ENCODE peak calls at places on chromosomes 4 and X, in ten cellular contexts. One of them, this sample, is unnamed.

GRCh38 chr4:42627887-42628646 is 28.8 kb downstream of the ATP8A1 start:
- DNase-seq in Peyer's patch: peak; percentile 80
- DNase-seq in lower lobe of right lung: no peak
- DNase-seq in pancreas: peak; percentile 84
- DNase-seq in mucosa of descending colon: peak; percentile 51
- DNase-seq in heart left ventricle: peak; percentile 86
- DNase-seq in lower leg skin: no peak
- DNase-seq in BE2C: peak; percentile 88
- DNase-seq in brain microvascular endothelial cell: no peak
- DNase-seq in mammary epithelial cell: no peak
- DNase-seq in this sample: peak; percentile 2

GRCh38 chrX:19003756-19004155 is 19.8 kb upstream of the PHKA2 start:
- DNase-seq in mammary epithelial cell: no peak
- DNase-seq in pancreas: no peak
- DNase-seq in heart left ventricle: no peak
- DNase-seq in BE2C: no peak
- DNase-seq in Peyer's patch: no peak
- DNase-seq in lower leg skin: no peak
- DNase-seq in lower lobe of right lung: no peak
- DNase-seq in mucosa of descending colon: no peak
- DNase-seq in brain microvascular endothelial cell: no peak
- DNase-seq in this sample: peak; percentile 33

GRCh38 chr4:56674984-56675383 is 6.1 kb downstream of the HOPX start:
- DNase-seq in mucosa of descending colon: no peak
- DNase-seq in Peyer's patch: no peak
- DNase-seq in mammary epithelial cell: no peak
- DNase-seq in lower leg skin: no peak
- DNase-seq in lower lobe of right lung: no peak
- DNase-seq in heart left ventricle: no peak
- DNase-seq in brain microvascular endothelial cell: peak; percentile 43
- DNase-seq in pancreas: no peak
- DNase-seq in BE2C: no peak
- DNase-seq in this sample: peak; percentile 84

GRCh38 chrX:154412468-154412867 is 1.1 kb downstream of the TAFAZZIN start:
- DNase-seq in Peyer's patch: peak; percentile 69
- DNase-seq in mammary epithelial cell: no peak
- DNase-seq in mucosa of descending colon: peak; percentile 49
- DNase-seq in BE2C: peak; percentile 35
- DNase-seq in lower lobe of right lung: peak; percentile 56
- DNase-seq in pancreas: no peak
- DNase-seq in brain microvascular endothelial cell: no peak
- DNase-seq in lower leg skin: no peak
- DNase-seq in heart left ventricle: peak; percentile 52
- DNase-seq in this sample: no peak

GRCh38 chrX:18210470-18210869 is 10.2 kb downstream of the BEND2 start:
- DNase-seq in Peyer's patch: no peak
- DNase-seq in mucosa of descending colon: no peak
- DNase-seq in heart left ventricle: no peak
- DNase-seq in brain microvascular endothelial cell: no peak
- DNase-seq in lower lobe of right lung: no peak
- DNase-seq in lower leg skin: no peak
- DNase-seq in pancreas: no peak
- DNase-seq in BE2C: no peak
- DNase-seq in mammary epithelial cell: no peak
- DNase-seq in this sample: peak; percentile 25

GRCh38 chrX:45295587-45295986 is 94.9 kb upstream of the DIPK2B start:
- DNase-seq in lower lobe of right lung: no peak
- DNase-seq in brain microvascular endothelial cell: peak; percentile 36
- DNase-seq in Peyer's patch: peak; percentile 56
- DNase-seq in heart left ventricle: no peak
- DNase-seq in pancreas: peak; percentile 3
- DNase-seq in BE2C: peak; percentile 7
- DNase-seq in mucosa of descending colon: no peak
- DNase-seq in lower leg skin: no peak
- DNase-seq in mammary epithelial cell: peak; percentile 46
- DNase-seq in this sample: peak; percentile 60

GRCh38 chr4:27010334-27010940 is 149.8 kb downstream of the STIM2 start:
- DNase-seq in lower lobe of right lung: peak; percentile 53
- DNase-seq in BE2C: peak; percentile 65
- DNase-seq in heart left ventricle: peak; percentile 60
- DNase-seq in lower leg skin: peak; percentile 29
- DNase-seq in mucosa of descending colon: peak; percentile 63
- DNase-seq in Peyer's patch: peak; percentile 79
- DNase-seq in mammary epithelial cell: peak; percentile 32
- DNase-seq in brain microvascular endothelial cell: peak; percentile 67
- DNase-seq in pancreas: peak; percentile 31
- DNase-seq in this sample: peak; percentile 77

GRCh38 chr4:123481034-123481433 is 84.4 kb downstream of the SPRY1 start:
- DNase-seq in BE2C: no peak
- DNase-seq in pancreas: no peak
- DNase-seq in Peyer's patch: no peak
- DNase-seq in mammary epithelial cell: peak; percentile 98
- DNase-seq in heart left ventricle: no peak
- DNase-seq in brain microvascular endothelial cell: peak; percentile 61
- DNase-seq in lower lobe of right lung: no peak
- DNase-seq in lower leg skin: no peak
- DNase-seq in mucosa of descending colon: no peak
- DNase-seq in this sample: peak; percentile 48

GRCh38 chr4:58093352-58093751 is 983.2 kb upstream of the IGFBP7 start:
- DNase-seq in pancreas: no peak
- DNase-seq in mammary epithelial cell: no peak
- DNase-seq in lower leg skin: no peak
- DNase-seq in Peyer's patch: no peak
- DNase-seq in mucosa of descending colon: no peak
- DNase-seq in BE2C: no peak
- DNase-seq in heart left ventricle: no peak
- DNase-seq in lower lobe of right lung: no peak
- DNase-seq in brain microvascular endothelial cell: no peak
- DNase-seq in this sample: no peak

GRCh38 chr4:31085736-31086135 is 365.6 kb downstream of the PCDH7 start:
- DNase-seq in lower lobe of right lung: no peak
- DNase-seq in Peyer's patch: no peak
- DNase-seq in mammary epithelial cell: no peak
- DNase-seq in lower leg skin: no peak
- DNase-seq in brain microvascular endothelial cell: no peak
- DNase-seq in BE2C: no peak
- DNase-seq in pancreas: no peak
- DNase-seq in heart left ventricle: no peak
- DNase-seq in mucosa of descending colon: no peak
- DNase-seq in this sample: no peak

GRCh38 chrX:18574591-18574990 is 97.3 kb downstream of the RS1 start:
- DNase-seq in lower leg skin: no peak
- DNase-seq in pancreas: no peak
- DNase-seq in BE2C: no peak
- DNase-seq in lower lobe of right lung: no peak
- DNase-seq in brain microvascular endothelial cell: peak; percentile 74
- DNase-seq in Peyer's patch: peak; percentile 46
- DNase-seq in mucosa of descending colon: no peak
- DNase-seq in mammary epithelial cell: peak; percentile 48
- DNase-seq in heart left ventricle: peak; percentile 24
- DNase-seq in this sample: peak; percentile 74

GRCh38 chr4:48409203-48409602 is 67.9 kb downstream of the SLAIN2 start:
- DNase-seq in pancreas: no peak
- DNase-seq in BE2C: no peak
- DNase-seq in Peyer's patch: no peak
- DNase-seq in brain microvascular endothelial cell: no peak
- DNase-seq in mammary epithelial cell: no peak
- DNase-seq in lower leg skin: no peak
- DNase-seq in mucosa of descending colon: no peak
- DNase-seq in lower lobe of right lung: no peak
- DNase-seq in heart left ventricle: no peak
- DNase-seq in this sample: peak; percentile 45

GRCh38 chrX:10759400-10759799 is 139.0 kb upstream of the MID1 start:
- DNase-seq in brain microvascular endothelial cell: no peak
- DNase-seq in BE2C: no peak
- DNase-seq in mucosa of descending colon: no peak
- DNase-seq in lower lobe of right lung: no peak
- DNase-seq in Peyer's patch: no peak
- DNase-seq in mammary epithelial cell: no peak
- DNase-seq in lower leg skin: no peak
- DNase-seq in pancreas: no peak
- DNase-seq in heart left ventricle: no peak
- DNase-seq in this sample: no peak

GRCh38 chr4:136369073-136369472 is 1163.2 kb downstream of the PCDH18 start:
- DNase-seq in Peyer's patch: no peak
- DNase-seq in pancreas: no peak
- DNase-seq in mammary epithelial cell: no peak
- DNase-seq in lower leg skin: no peak
- DNase-seq in lower lobe of right lung: no peak
- DNase-seq in brain microvascular endothelial cell: no peak
- DNase-seq in heart left ventricle: no peak
- DNase-seq in BE2C: no peak
- DNase-seq in mucosa of descending colon: no peak
- DNase-seq in this sample: no peak

GRCh38 chr4:76811604-76812412 is 86.1 kb downstream of the SOWAHB start:
- DNase-seq in lower lobe of right lung: no peak
- DNase-seq in heart left ventricle: peak; percentile 71
- DNase-seq in Peyer's patch: no peak
- DNase-seq in pancreas: no peak
- DNase-seq in lower leg skin: no peak
- DNase-seq in BE2C: no peak
- DNase-seq in brain microvascular endothelial cell: peak; percentile 69
- DNase-seq in mucosa of descending colon: no peak
- DNase-seq in mammary epithelial cell: no peak
- DNase-seq in this sample: peak; percentile 49
- H3K4me3 ChIP-seq in lower lobe of right lung: no peak overlapping the region
- H3K4me3 ChIP-seq in heart left ventricle: no peak overlapping the region
- H3K4me3 ChIP-seq in Peyer's patch: no peak overlapping the region
- H3K4me3 ChIP-seq in pancreas: no peak overlapping the region
- H3K4me3 ChIP-seq in lower leg skin: no peak overlapping the region
- H3K4me3 ChIP-seq in BE2C: no peak overlapping the region
- H3K4me3 ChIP-seq in brain microvascular endothelial cell: no peak overlapping the region
- H3K4me3 ChIP-seq in mucosa of descending colon: no peak overlapping the region
- H3K4me3 ChIP-seq in mammary epithelial cell: no peak overlapping the region
- H3K4me3 ChIP-seq in this sample: no peak overlapping the region

GRCh38 chrX:130009658-130010223 is 27.3 kb downstream of the BCORL1 start:
- DNase-seq in lower leg skin: no peak
- DNase-seq in Peyer's patch: no peak
- DNase-seq in brain microvascular endothelial cell: no peak
- DNase-seq in mucosa of descending colon: no peak
- DNase-seq in lower lobe of right lung: no peak
- DNase-seq in mammary epithelial cell: no peak
- DNase-seq in heart left ventricle: no peak
- DNase-seq in BE2C: no peak
- DNase-seq in pancreas: no peak
- DNase-seq in this sample: no peak
- TF ChIP-seq CTCF in lower leg skin: no peak
- TF ChIP-seq CTCF in Peyer's patch: no peak
- TF ChIP-seq CTCF in brain microvascular endothelial cell: no peak
- TF ChIP-seq CTCF in mucosa of descending colon: no peak
- TF ChIP-seq CTCF in lower lobe of right lung: no peak
- TF ChIP-seq CTCF in mammary epithelial cell: no peak
- TF ChIP-seq CTCF in heart left ventricle: no peak
- TF ChIP-seq CTCF in BE2C: no peak
- TF ChIP-seq CTCF in pancreas: no peak
- TF ChIP-seq CTCF in this sample: no peak

GRCh38 chr4:74123065-74123728 is 24.2 kb upstream of the CXCL2 start:
- DNase-seq in mucosa of descending colon: no peak
- DNase-seq in lower lobe of right lung: no peak
- DNase-seq in brain microvascular endothelial cell: peak; percentile 86
- DNase-seq in mammary epithelial cell: no peak
- DNase-seq in heart left ventricle: no peak
- DNase-seq in pancreas: peak; percentile 32
- DNase-seq in lower leg skin: no peak
- DNase-seq in Peyer's patch: no peak
- DNase-seq in BE2C: peak; percentile 24
- DNase-seq in this sample: peak; percentile 94
- H3K4me3 ChIP-seq in mucosa of descending colon: no peak overlapping the region
- H3K4me3 ChIP-seq in lower lobe of right lung: no peak overlapping the region
- H3K4me3 ChIP-seq in brain microvascular endothelial cell: no peak overlapping the region
- H3K4me3 ChIP-seq in mammary epithelial cell: no peak overlapping the region
- H3K4me3 ChIP-seq in heart left ventricle: no peak overlapping the region
- H3K4me3 ChIP-seq in pancreas: no peak overlapping the region
- H3K4me3 ChIP-seq in lower leg skin: no peak overlapping the region
- H3K4me3 ChIP-seq in Peyer's patch: no peak overlapping the region
- H3K4me3 ChIP-seq in BE2C: no peak overlapping the region
- H3K4me3 ChIP-seq in this sample: no peak overlapping the region

GRCh38 chrX:5233830-5234229 is 994.8 kb downstream of the NLGN4X start:
- DNase-seq in lower leg skin: no peak
- DNase-seq in brain microvascular endothelial cell: no peak
- DNase-seq in heart left ventricle: no peak
- DNase-seq in lower lobe of right lung: no peak
- DNase-seq in Peyer's patch: no peak
- DNase-seq in BE2C: no peak
- DNase-seq in mucosa of descending colon: no peak
- DNase-seq in mammary epithelial cell: no peak
- DNase-seq in pancreas: no peak
- DNase-seq in this sample: no peak

GRCh38 chrX:5236749-5237148 is 991.9 kb downstream of the NLGN4X start:
- DNase-seq in pancreas: no peak
- DNase-seq in lower leg skin: no peak
- DNase-seq in lower lobe of right lung: no peak
- DNase-seq in mammary epithelial cell: no peak
- DNase-seq in heart left ventricle: no peak
- DNase-seq in Peyer's patch: no peak
- DNase-seq in BE2C: no peak
- DNase-seq in mucosa of descending colon: no peak
- DNase-seq in brain microvascular endothelial cell: no peak
- DNase-seq in this sample: no peak

GRCh38 chrX:5236096-5236495 is 992.6 kb downstream of the NLGN4X start:
- DNase-seq in brain microvascular endothelial cell: no peak
- DNase-seq in mucosa of descending colon: no peak
- DNase-seq in Peyer's patch: no peak
- DNase-seq in heart left ventricle: no peak
- DNase-seq in lower lobe of right lung: no peak
- DNase-seq in BE2C: no peak
- DNase-seq in pancreas: no peak
- DNase-seq in lower leg skin: no peak
- DNase-seq in mammary epithelial cell: peak; percentile 6
- DNase-seq in this sample: no peak
- TF ChIP-seq CTCF in brain microvascular endothelial cell: no peak
- TF ChIP-seq CTCF in mucosa of descending colon: no peak
- TF ChIP-seq CTCF in Peyer's patch: no peak
- TF ChIP-seq CTCF in heart left ventricle: no peak
- TF ChIP-seq CTCF in lower lobe of right lung: peak; percentile 21
- TF ChIP-seq CTCF in BE2C: no peak
- TF ChIP-seq CTCF in pancreas: no peak
- TF ChIP-seq CTCF in lower leg skin: no peak
- TF ChIP-seq CTCF in mammary epithelial cell: no peak
- TF ChIP-seq CTCF in this sample: no peak